ENCODE peak calls at places on chromosomes 13 and 19, in six cellular contexts. B, K, X, T, C and V are unnamed samples.

GRCh38 chr13:66224644-66225043 is 1005.5 kb downstream of the PCDH9 start:
- DNase-seq in K (peak), X (no peak), T (no peak), C (no peak), B (no peak), V (no peak)

GRCh38 chr19:45177817-45178261 is at the start of gene TRAPPC6A:
- DNase-seq in B (no peak), C (no peak), T (peak), K (no peak), X (peak), V (peak)

GRCh38 chr19:5339950-5340636 is 519 bp downstream of the PTPRS start:
- DNase-seq in K (peak), X (no peak), C (peak), B (no peak), T (no peak), V (no peak)

GRCh38 chr19:53308339-53308811 is 25.2 kb upstream of the ZNF845 start:
- DNase-seq in K (peak), T (no peak), C (no peak), B (no peak), X (no peak), V (no peak)

GRCh38 chr13:40986328-40986856 is 32.7 kb downstream of the ELF1 start:
- DNase-seq in X (no peak), K (no peak), T (no peak), B (no peak), C (no peak), V (no peak)

GRCh38 chr19:15283141-15283885 is 49.0 kb downstream of the BRD4 start:
- DNase-seq in C (no peak), B (no peak), K (no peak), X (peak), T (no peak), V (no peak)

GRCh38 chr19:43586346-43586745 is 9.6 kb downstream of the IRGQ start:
- DNase-seq in T (no peak), B (no peak), X (no peak), C (no peak), K (no peak), V (no peak)

GRCh38 chr19:19860756-19861390 is 4.8 kb upstream of the ZNF253 start:
- DNase-seq in X (no peak), K (peak), T (no peak), C (no peak), B (peak), V (no peak)

GRCh38 chr13:63625869-63626268 is 2210.2 kb upstream of the PCDH20 start:
- DNase-seq in X (no peak), K (no peak), T (no peak), C (no peak), B (no peak), V (no peak)

GRCh38 chr13:50513528-50513863 is 330.0 kb downstream of the DLEU7 start:
- DNase-seq in T (no peak), X (no peak), K (no peak), C (no peak), B (no peak), V (no peak)

GRCh38 chr13:66036024-66036614 is 1194.0 kb downstream of the PCDH9 start:
- DNase-seq in X (no peak), K (peak), T (no peak), C (peak), B (no peak), V (no peak)

GRCh38 chr13:111363121-111363520 is 42.7 kb downstream of the TEX29 start:
- DNase-seq in C (no peak), K (no peak), B (no peak), X (no peak), T (no peak), V (no peak)

GRCh38 chr13:108834193-108834592 is 204.8 kb downstream of the MYO16 start:
- DNase-seq in T (no peak), C (no peak), B (no peak), X (peak), K (no peak), V (no peak)

GRCh38 chr13:100269837-100270236 is 180.9 kb downstream of the PCCA start:
- DNase-seq in B (no peak), C (no peak), X (peak), T (no peak), K (no peak), V (no peak)